ENCODE peak calls at places on chromosomes 6 and 20, in six cellular contexts. U is T1000, B is NCI-H2081 treated with DMSO at 0.1 percent for 48 hours, T is NCI-H1048, K is COLO829, L is D341Med. P is an unnamed sample.

GRCh38 chr6:108606130-108606797 is 45.5 kb downstream of the FOXO3 start:
- DNase-seq in U (no peak), B (no peak), T (no peak), K (no peak), L (no peak), P (no peak)

GRCh38 chr20:5061209-5061608 is 58.5 kb downstream of the PCNA start:
- DNase-seq in U (no peak), B (no peak), T (no peak), K (no peak), L (no peak), P (peak; percentile 30)

GRCh38 chr6:159852877-159853276 is 37.9 kb upstream of the MAS1 start:
- DNase-seq in U (no peak), B (no peak), T (no peak), K (peak; percentile 28), L (peak; percentile 61), P (no peak)

GRCh38 chr6:24105146-24105545 is 20.9 kb upstream of the NRSN1 start:
- DNase-seq in U (no peak), B (no peak), T (no peak), K (no peak), L (no peak), P (no peak)

GRCh38 chr20:62305149-62305764 is 2.5 kb downstream of the ADRM1 start:
- DNase-seq in U (no peak), B (no peak), T (no peak), K (no peak), L (no peak), P (no peak)

GRCh38 chr6:163751032-163751525 is 336.6 kb downstream of the QKI start:
- DNase-seq in U (no peak), B (no peak), T (no peak), K (no peak), L (no peak), P (no peak)

GRCh38 chr6:37083243-37084138 is 78.0 kb downstream of the FGD2 start:
- DNase-seq in U (no peak), B (no peak), T (no peak), K (no peak), L (no peak), P (no peak)

GRCh38 chr6:41937881-41938574 is 3.6 kb downstream of the CCND3 start:
- DNase-seq in U (no peak), B (no peak), T (no peak), K (no peak), L (no peak), P (no peak)

GRCh38 chr20:31967830-31968249 is at the start of gene XKR7:
- DNase-seq in U (no peak), B (no peak), T (no peak), K (no peak), L (peak; percentile 91), P (no peak)

P was measured in H54.